ENCODE peak calls at places on chromosome 17, in eight cellular contexts. B, M, N, O, T, Z, E and V are unnamed samples.

GRCh38 chr17:80942360-80943345 is 49.0 kb upstream of the CHMP6 start:
- DNase-seq in M (peak; percentile 87), N (no peak), E (peak; percentile 82), O (no peak), T (peak; percentile 91), B (peak; percentile 91), Z (peak; percentile 94), V (no peak)

GRCh38 chr17:81536299-81537290 is 8.4 kb downstream of the FSCN2 start:
- DNase-seq in N (no peak), Z (no peak), M (no peak), B (no peak), O (no peak), T (no peak), E (no peak), V (no peak)

GRCh38 chr17:41545829-41546410 is 17.8 kb upstream of the KRT19 start:
- DNase-seq in E (no peak), O (no peak), B (no peak), M (no peak), T (no peak), Z (no peak), N (no peak), V (no peak)

GRCh38 chr17:14038206-14038605 is 31.1 kb upstream of the COX10 start:
- DNase-seq in M (no peak), B (no peak), E (no peak), Z (no peak), O (no peak), N (no peak), T (peak; percentile 47), V (no peak)

GRCh38 chr17:13030459-13031305 is 12.9 kb upstream of the ELAC2 start:
- DNase-seq in B (peak; percentile 20), O (peak; percentile 59), M (no peak), T (peak; percentile 69), N (peak; percentile 42), Z (no peak), E (no peak), V (peak; percentile 49)

GRCh38 chr17:29344201-29344856 is 45.8 kb upstream of the TAOK1 start:
- DNase-seq in B (no peak), N (no peak), E (no peak), T (no peak), Z (no peak), O (no peak), M (no peak), V (no peak)

GRCh38 chr17:42027961-42028790 is 8.3 kb downstream of the NKIRAS2 start:
- DNase-seq in E (no peak), Z (no peak), M (no peak), T (peak; percentile 14), B (no peak), O (no peak), N (no peak), V (no peak)

GRCh38 chr17:32722733-32723132 is 154.2 kb downstream of the MYO1D start:
- DNase-seq in E (no peak), Z (no peak), B (no peak), O (no peak), M (no peak), T (no peak), N (no peak), V (no peak)

GRCh38 chr17:80257716-80258213 is 2.9 kb upstream of the RNF213 start:
- DNase-seq in Z (no peak), N (no peak), T (no peak), B (no peak), O (no peak), M (no peak), E (no peak), V (no peak)

GRCh38 chr17:21039839-21040575 is 2.8 kb downstream of the USP22 start:
- DNase-seq in Z (peak; percentile 75), M (peak; percentile 46), N (no peak), O (no peak), E (no peak), T (peak; percentile 63), B (no peak), V (no peak)

GRCh38 chr17:64420143-64420670 is 28.7 kb upstream of the MILR1 start:
- DNase-seq in E (peak; percentile 13), T (peak; percentile 90), Z (no peak), N (peak; percentile 66), O (peak; percentile 30), B (peak; percentile 51), M (no peak), V (peak; percentile 61)

GRCh38 chr17:55237268-55237667 is 27.5 kb upstream of the HLF start:
- DNase-seq in O (no peak), T (no peak), E (no peak), M (no peak), Z (no peak), N (no peak), B (no peak), V (no peak)

GRCh38 chr17:42200702-42201101 is 6.4 kb upstream of the GHDC start:
- DNase-seq in Z (no peak), M (no peak), N (no peak), O (no peak), T (peak; percentile 88), B (peak; percentile 65), E (no peak), V (no peak)

GRCh38 chr17:15039366-15039765 is 225.8 kb downstream of the PMP22 start:
- DNase-seq in M (no peak), E (no peak), N (no peak), Z (no peak), O (no peak), T (no peak), B (no peak), V (no peak)

GRCh38 chr17:75634376-75634740 is 1.1 kb downstream of the SMIM5 start:
- DNase-seq in O (no peak), T (no peak), N (no peak), Z (no peak), B (no peak), M (no peak), E (no peak), V (no peak)

GRCh38 chr17:43006639-43007551 is at the start of gene IFI35:
- DNase-seq in T (peak; percentile 84), M (peak; percentile 73), E (peak; percentile 94), O (peak; percentile 72), B (peak; percentile 89), N (peak; percentile 90), Z (peak; percentile 94), V (peak; percentile 81)

GRCh38 chr17:38509008-38509771 is 80.9 kb downstream of the ARHGAP23 start:
- DNase-seq in T (peak; percentile 91), E (peak; percentile 82), B (peak; percentile 72), Z (no peak), O (peak; percentile 84), M (peak; percentile 50), N (peak; percentile 88), V (peak; percentile 92)

GRCh38 chr17:61475726-61476125 is 23.5 kb downstream of the TBX4 start:
- DNase-seq in N (no peak), O (no peak), B (no peak), E (peak; percentile 41), T (peak; percentile 20), M (no peak), Z (no peak), V (no peak)

GRCh38 chr17:40284085-40284713 is 3.5 kb upstream of the CDC6 start:
- DNase-seq in E (no peak), T (peak; percentile 63), B (no peak), M (no peak), N (no peak), O (no peak), Z (no peak), V (no peak)
- TF ChIP-seq CTCF in E (peak; percentile 21), T (peak; percentile 40), B (peak; percentile 14), M (no peak), N (no peak), O (no peak), Z (no peak), V (no peak)

GRCh38 chr17:44222112-44222869 is 2.8 kb upstream of the UBTF start:
- DNase-seq in T (peak; percentile 79), E (peak; percentile 90), N (peak; percentile 75), O (peak; percentile 62), M (no peak), Z (no peak), B (peak; percentile 86), V (peak; percentile 84)
- TF ChIP-seq CTCF in T (no peak), E (peak; percentile 24), N (no peak), O (no peak), M (no peak), Z (no peak), B (peak; percentile 18), V (peak; percentile 30)

GRCh38 chr17:17800504-17801021 is 36.2 kb downstream of the SREBF1 start:
- DNase-seq in Z (no peak), E (no peak), N (no peak), B (no peak), T (no peak), M (no peak), O (no peak), V (no peak)
- TF ChIP-seq CTCF in Z (no peak), E (no peak), N (no peak), B (no peak), T (no peak), M (no peak), O (no peak), V (no peak)

GRCh38 chr17:76735006-76735405 is 2.1 kb downstream of the SRSF2 start:
- DNase-seq in M (no peak), T (peak; percentile 41), E (no peak), Z (no peak), B (no peak), N (no peak), O (no peak), V (peak; percentile 51)

GRCh38 chr17:76737082-76737675 is at the start of gene SRSF2:
- DNase-seq in Z (peak; percentile 100), T (peak; percentile 99), O (peak; percentile 99), B (peak; percentile 98), E (peak; percentile 99), M (peak; percentile 98), N (peak; percentile 97), V (peak; percentile 99)

GRCh38 chr17:76735586-76736348 is 1.4 kb downstream of the SRSF2 start:
- DNase-seq in N (no peak), E (no peak), B (no peak), M (no peak), O (no peak), Z (no peak), T (no peak), V (no peak)

GRCh38 chr17:76737676-76738467 is at the start of gene MFSD11:
- DNase-seq in Z (no peak), T (peak; percentile 96), E (peak; percentile 96), M (peak; percentile 88), O (peak; percentile 93), N (peak; percentile 93), B (peak; percentile 92), V (peak; percentile 96)

GRCh38 chr17:76736349-76737081 is 616 bp downstream of the SRSF2 start:
- DNase-seq in M (peak; percentile 61), B (peak; percentile 81), N (peak; percentile 59), Z (no peak), O (peak; percentile 77), E (peak; percentile 91), T (peak; percentile 72), V (peak; percentile 66)
- TF ChIP-seq CTCF in M (peak; percentile 27), B (peak; percentile 25), N (no peak), Z (no peak), O (no peak), E (peak; percentile 26), T (peak; percentile 10), V (peak; percentile 17)

DNA sequence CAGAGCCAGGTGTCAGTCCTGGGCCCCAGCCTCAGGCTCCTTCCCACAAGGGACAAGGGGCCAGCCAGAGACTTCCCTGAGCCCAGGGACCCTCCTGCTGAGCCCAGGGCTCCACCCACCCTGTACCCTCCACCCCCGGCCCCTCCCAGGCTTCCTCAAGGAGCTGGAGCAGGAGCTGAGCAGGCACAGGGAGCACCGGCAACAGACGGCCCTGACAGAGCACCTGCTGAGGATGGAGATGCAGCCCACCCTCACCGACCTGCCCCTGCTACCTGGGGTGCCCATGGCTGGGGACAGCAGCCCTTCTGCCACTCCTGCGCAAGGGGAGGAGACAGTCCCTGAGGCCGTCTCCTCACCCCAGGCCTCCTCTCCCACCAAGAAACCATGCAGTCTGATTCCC is 4.5 kb downstream of the SCRN2 start:
- DNase-seq in E (no peak), B (no peak), M (no peak), Z (no peak), O (no peak), N (no peak), T (no peak), V (no peak)
- TF ChIP-seq CTCF in E (no peak), B (no peak), M (no peak), Z (no peak), O (no peak), N (no peak), T (no peak), V (no peak)